ENCODE peak calls at places on chromosomes 4 and X, in seven cellular contexts. B is stomach; J is naive thymus-derived CD4-positive, alpha-beta T cell; C is fibroblast of lung; X is EL; W is hippocampal formation; A is NCI-H2081. S is an unnamed sample.

GRCh38 chr4:184957451-184958115 is 60.7 kb upstream of the HELT start:
- DNase-seq in W (no peak), J (no peak), B (no peak), A (no peak), C (no peak), X (no peak), S (no peak)

GRCh38 chr4:74376888-74377483 is 12.0 kb downstream of the EREG start:
- DNase-seq in C (peak), A (peak), B (no peak), J (peak), W (peak), X (peak), S (no peak)

GRCh38 chr4:147837435-147837834 is 105.5 kb downstream of the ARHGAP10 start:
- DNase-seq in A (no peak), C (no peak), J (no peak), X (no peak), W (no peak), B (no peak), S (no peak)

GRCh38 chr4:23033796-23034195 is 341.1 kb downstream of the GBA3 start:
- DNase-seq in W (no peak), B (no peak), X (peak), J (no peak), A (no peak), C (peak), S (no peak)

GRCh38 chr4:97984545-97985131 is 158.6 kb downstream of the STPG2 start:
- DNase-seq in B (no peak), J (no peak), A (no peak), W (no peak), C (no peak), X (no peak), S (no peak)

GRCh38 chr4:86331362-86331761 is 28.5 kb downstream of the MAPK10 start:
- DNase-seq in C (no peak), X (no peak), J (no peak), A (no peak), W (peak), B (no peak), S (peak)

GRCh38 chr4:35966558-35966957 is 277.8 kb downstream of the ARAP2 start:
- DNase-seq in X (no peak), A (no peak), C (no peak), B (no peak), J (no peak), W (no peak), S (no peak)

GRCh38 chr4:155494037-155494718 is 117.4 kb upstream of the MAP9 start:
- DNase-seq in X (no peak), C (no peak), B (no peak), W (no peak), J (no peak), A (no peak), S (no peak)

GRCh38 chr4:76363556-76364290 is 57.2 kb downstream of the STBD1 start:
- DNase-seq in A (no peak), J (no peak), W (no peak), B (no peak), X (peak), C (peak), S (no peak)

GRCh38 chr4:143357161-143357845 is 20.6 kb downstream of the GAB1 start:
- DNase-seq in C (no peak), A (no peak), W (no peak), X (no peak), J (no peak), B (no peak), S (no peak)

GRCh38 chr4:76495166-76495565 is 60.1 kb downstream of the SHROOM3 start:
- DNase-seq in B (no peak), X (no peak), A (no peak), C (no peak), J (no peak), W (no peak), S (no peak)

GRCh38 chr4:113256946-113257345 is 207.5 kb downstream of the ANK2 start:
- DNase-seq in X (peak), J (no peak), W (no peak), C (peak), A (no peak), B (no peak), S (no peak)

GRCh38 chr4:100985576-100985975 is 361.8 kb downstream of the PPP3CA start:
- DNase-seq in W (no peak), X (no peak), A (no peak), B (no peak), C (no peak), J (no peak), S (no peak)

GRCh38 chrX:17262123-17262522 is 112.9 kb upstream of the NHS start:
- DNase-seq in A (no peak), J (no peak), B (no peak), W (no peak), X (no peak), C (no peak), S (no peak)

GRCh38 chrX:150575415-150575814 is 7.0 kb downstream of the MTM1 start:
- DNase-seq in B (no peak), C (peak), W (no peak), J (no peak), X (peak), A (no peak), S (no peak)

GRCh38 chrX:21885568-21885967 is 29.8 kb downstream of the YY2 start:
- DNase-seq in A (no peak), J (no peak), X (peak), C (peak), B (no peak), W (no peak), S (no peak)

GRCh38 chr4:185227131-185227551 is 17.7 kb downstream of the SNX25 start:
- DNase-seq in J (no peak), X (no peak), C (no peak), A (no peak), B (no peak), W (no peak), S (no peak)

GRCh38 chr4:107153228-107153627 is 117.1 kb upstream of the DKK2 start:
- DNase-seq in A (no peak), C (no peak), W (no peak), J (no peak), X (peak), B (no peak), S (no peak)

GRCh38 chr4:149887091-149887490 is 71.4 kb upstream of the IQCM start:
- DNase-seq in X (no peak), J (no peak), C (peak), W (no peak), A (no peak), B (no peak), S (no peak)

GRCh38 chr4:38562751-38563198 is 101.2 kb upstream of the KLF3 start:
- DNase-seq in C (no peak), A (peak), B (no peak), J (no peak), X (peak), W (no peak), S (no peak)

GRCh38 chr4:38452009-38452408 is 212.0 kb upstream of the KLF3 start:
- DNase-seq in C (no peak), J (no peak), B (no peak), X (no peak), W (no peak), A (no peak), S (no peak)

GRCh38 chr4:95910749-95911148 is 70.9 kb downstream of the PDHA2 start:
- DNase-seq in B (no peak), W (no peak), C (no peak), J (no peak), X (no peak), A (no peak), S (no peak)

GRCh38 chr4:56908206-56909082 is 744 bp downstream of the REST start:
- DNase-seq in W (peak), A (peak), J (peak), B (peak), X (peak), C (peak), S (no peak)

GRCh38 chrX:87388381-87388780 is 129.2 kb upstream of the KLHL4 start:
- DNase-seq in C (no peak), W (no peak), A (no peak), B (no peak), J (no peak), X (no peak), S (no peak)

GRCh38 chr4:6619116-6619465 is 21.4 kb upstream of the MRFAP1 start:
- DNase-seq in C (no peak), A (no peak), J (no peak), B (no peak), W (no peak), X (no peak), S (no peak)

GRCh38 chr4:75849459-75849858 is 52.8 kb downstream of the PPEF2 start:
- DNase-seq in A (no peak), C (peak), W (no peak), X (peak), J (no peak), B (no peak), S (no peak)

GRCh38 chrX:16743604-16744325 is 24.4 kb downstream of the SYAP1 start:
- DNase-seq in A (no peak), W (no peak), J (no peak), C (peak), X (peak), B (no peak), S (no peak)

GRCh38 chr4:143251781-143252180 is 67.1 kb downstream of the USP38 start:
- DNase-seq in B (no peak), A (no peak), J (no peak), W (no peak), C (peak), X (no peak), S (no peak)

GRCh38 chr4:184420881-184421416 is 53.4 kb downstream of the IRF2 start:
- DNase-seq in X (no peak), B (no peak), J (no peak), C (no peak), W (peak), A (no peak), S (peak)

GRCh38 chr4:156976147-156976546 is 4.5 kb upstream of the PDGFC start:
- DNase-seq in C (peak), A (no peak), J (no peak), X (peak), W (no peak), B (no peak), S (no peak)

GRCh38 chr4:71004281-71004851 is 10.9 kb downstream of the DCK start:
- DNase-seq in B (no peak), C (no peak), J (peak), X (no peak), W (no peak), A (no peak), S (no peak)

GRCh38 chrX:28550331-28550872 is 36.8 kb upstream of the IL1RAPL1 start:
- DNase-seq in X (no peak), W (no peak), A (no peak), B (no peak), C (no peak), J (no peak), S (no peak)

GRCh38 chr4:126081336-126081735 is 766.6 kb downstream of the FAT4 start:
- DNase-seq in C (no peak), X (no peak), A (no peak), W (no peak), J (no peak), B (no peak), S (no peak)

GRCh38 chr4:4631150-4631549 is 89.3 kb upstream of the STX18 start:
- DNase-seq in W (no peak), C (no peak), J (no peak), A (no peak), X (no peak), B (no peak), S (no peak)

GRCh38 chrX:25941559-25942250 is 196.4 kb upstream of the MAGEB18 start:
- DNase-seq in W (no peak), J (no peak), C (peak), X (no peak), B (no peak), A (peak), S (no peak)

GRCh38 chr4:27010334-27010940 is 149.8 kb downstream of the STIM2 start:
- DNase-seq in B (peak), X (peak), W (peak), J (peak), A (peak), C (peak), S (peak)

S was measured in NCI-H2227 treated with DMSO at 0.1 percent for 48 hours.